ENCODE peak calls at places on chromosome 19, in seven cellular contexts. L, Z, P, Q, J, T and M are unnamed samples.

GRCh38 chr19:46786236-46787039 is 2.0 kb downstream of the SLC1A5 start:
- DNase-seq in L (peak; percentile 83), Z (peak; percentile 81), P (peak; percentile 80), Q (peak; percentile 82), J (peak; percentile 67), T (peak; percentile 83), M (peak; percentile 82)

GRCh38 chr19:29211562-29212416 is 1.2 kb downstream of the UQCRFS1 start:
- DNase-seq in L (peak; percentile 50), Z (no peak), P (peak; percentile 16), Q (peak; percentile 9), J (no peak), T (no peak), M (no peak)

GRCh38 chr19:16794456-16794855 is 34.7 kb upstream of the SIN3B start:
- DNase-seq in L (no peak), Z (no peak), P (no peak), Q (no peak), J (no peak), T (no peak), M (no peak)

GRCh38 chr19:49447485-49448431 is 3.9 kb downstream of the PIH1D1 start:
- DNase-seq in L (peak; percentile 69), Z (no peak), P (peak; percentile 42), Q (no peak), J (peak; percentile 45), T (peak; percentile 67), M (no peak)

GRCh38 chr19:4291200-4291732 is 10.9 kb downstream of the TMIGD2 start:
- DNase-seq in L (no peak), Z (no peak), P (no peak), Q (no peak), J (no peak), T (no peak), M (no peak)

GRCh38 chr19:9958451-9958850 is 22.1 kb upstream of the OLFM2 start:
- DNase-seq in L (peak; percentile 93), Z (no peak), P (peak; percentile 93), Q (peak; percentile 66), J (no peak), T (no peak), M (no peak)

GRCh38 chr19:18833849-18834643 is 2.3 kb downstream of the UPF1 start:
- DNase-seq in L (peak; percentile 10), Z (no peak), P (no peak), Q (no peak), J (no peak), T (no peak), M (no peak)

GRCh38 chr19:6228523-6229215 is 51.1 kb downstream of the MLLT1 start:
- DNase-seq in L (no peak), Z (no peak), P (no peak), Q (no peak), J (no peak), T (no peak), M (no peak)

GRCh38 chr19:13447978-13448377 is 58.3 kb downstream of the CACNA1A start:
- DNase-seq in L (no peak), Z (no peak), P (no peak), Q (no peak), J (no peak), T (no peak), M (no peak)

GRCh38 chr19:39131255-39131755 is 5.7 kb downstream of the PAK4 start:
- DNase-seq in L (peak; percentile 22), Z (no peak), P (peak; percentile 31), Q (no peak), J (peak; percentile 71), T (no peak), M (no peak)

GRCh38 chr19:10431943-10432735 is 11.8 kb downstream of the PDE4A start:
- DNase-seq in L (no peak), Z (peak; percentile 64), P (peak; percentile 58), Q (no peak), J (peak; percentile 80), T (peak; percentile 51), M (peak; percentile 80)

GRCh38 chr19:56477429-56478338 is 539 bp upstream of the ZNF667 start:
- DNase-seq in L (peak; percentile 92), Z (peak; percentile 8), P (peak; percentile 95), Q (peak; percentile 94), J (peak; percentile 93), T (peak; percentile 88), M (no peak)

GRCh38 chr19:56476671-56477428 is at the start of gene ZNF667:
- DNase-seq in L (peak; percentile 55), Z (peak; percentile 5), P (peak; percentile 31), Q (peak; percentile 64), J (peak; percentile 18), T (peak; percentile 69), M (no peak)

GRCh38 chr19:56476093-56476492 is 1.1 kb downstream of the ZNF667 start:
- DNase-seq in L (no peak), Z (no peak), P (no peak), Q (no peak), J (no peak), T (no peak), M (no peak)
- H3K4me3 ChIP-seq in L (no peak overlapping the region), Z (no peak overlapping the region), P (no peak overlapping the region), Q (no peak overlapping the region), J (peak overlapping the region; percentile 95), T (peak overlapping the region; percentile 87), M (no peak overlapping the region)

GRCh38 chr19:48330012-48330681 is 4.8 kb downstream of the EMP3 start:
- DNase-seq in L (peak; percentile 16), Z (peak; percentile 92), P (no peak), Q (peak; percentile 80), J (peak; percentile 71), T (peak; percentile 92), M (peak; percentile 91)

GRCh38 chr19:48333467-48334384 is 8.4 kb downstream of the EMP3 start:
- DNase-seq in L (peak; percentile 92), Z (peak; percentile 94), P (peak; percentile 96), Q (peak; percentile 87), J (peak; percentile 91), T (peak; percentile 92), M (peak; percentile 95)

GRCh38 chr19:48332662-48333466 is 7.5 kb downstream of the EMP3 start:
- DNase-seq in L (peak; percentile 99), Z (peak; percentile 99), P (peak; percentile 98), Q (peak; percentile 100), J (peak; percentile 87), T (peak; percentile 89), M (peak; percentile 90)

GRCh38 chr19:48329167-48329891 is 4.0 kb downstream of the EMP3 start:
- DNase-seq in L (peak; percentile 56), Z (peak; percentile 51), P (no peak), Q (peak; percentile 78), J (no peak), T (peak; percentile 27), M (peak; percentile 43)

DNA sequence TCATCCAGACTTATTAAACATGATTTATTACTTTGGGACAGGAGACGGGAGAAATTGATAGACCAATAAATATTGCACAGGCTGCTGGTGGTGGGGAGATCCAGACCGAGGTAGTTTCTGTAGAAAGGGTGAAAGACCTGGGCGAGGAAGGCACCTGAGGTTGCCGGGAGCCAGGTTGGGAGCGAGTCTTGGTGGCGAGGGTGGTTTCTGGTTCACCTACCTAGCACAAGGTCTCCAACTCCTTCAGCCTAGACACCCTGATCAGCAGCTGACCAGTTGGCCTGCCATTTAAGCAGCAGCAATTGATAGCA is 7.0 kb downstream of the EMP3 start:
- DNase-seq in L (no peak), Z (no peak), P (no peak), Q (no peak), J (no peak), T (no peak), M (no peak)
- H3K4me3 ChIP-seq in L (no peak overlapping the region), Z (peak overlapping the region; percentile 63), P (peak overlapping the region; percentile 5), Q (peak overlapping the region; percentile 32), J (peak overlapping the region; percentile 64), T (peak overlapping the region; percentile 45), M (peak overlapping the region; percentile 47)

GRCh38 chr19:33300016-33300981 is 2.0 kb downstream of the CEBPA start:
- DNase-seq in L (no peak), Z (no peak), P (peak; percentile 20), Q (no peak), J (no peak), T (no peak), M (no peak)
- H3K4me3 ChIP-seq in L (no peak overlapping the region), Z (no peak overlapping the region), P (no peak overlapping the region), Q (peak overlapping the region; percentile 56), J (peak overlapping the region; percentile 87), T (no peak overlapping the region), M (no peak overlapping the region)

DNA sequence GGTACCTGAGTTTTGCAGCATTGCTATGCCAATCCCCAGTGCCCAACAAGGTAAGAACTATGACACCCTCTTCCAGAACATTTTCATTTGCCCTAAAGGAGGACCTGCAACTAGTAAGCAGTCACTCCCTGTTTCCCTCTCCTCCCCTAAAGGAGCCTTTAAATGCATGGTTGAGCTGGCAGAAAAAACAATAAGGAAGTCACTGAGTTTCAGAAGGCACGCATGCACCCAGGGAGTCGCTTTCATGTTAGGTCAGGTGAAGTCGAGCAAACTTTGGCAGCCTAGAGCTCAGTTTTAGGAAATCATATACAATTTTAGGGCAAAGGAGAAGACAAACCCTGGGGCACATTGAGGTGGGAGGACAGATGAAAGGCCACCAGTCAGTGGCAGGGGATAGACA is 11.8 kb downstream of the NLRP11 start:
- DNase-seq in L (no peak), Z (no peak), P (no peak), Q (no peak), J (no peak), T (no peak), M (no peak)
- H3K4me3 ChIP-seq in L (no peak overlapping the region), Z (no peak overlapping the region), P (no peak overlapping the region), Q (no peak overlapping the region), J (no peak overlapping the region), T (no peak overlapping the region), M (peak overlapping the region; percentile 49)